ENCODE peak calls at places on chromosomes 4 and X, in eight cellular contexts. G is sigmoid colon, Y is suprapubic skin, S is ovary, L is stomach, D is transverse colon, J is A549, K is esophagus muscularis mucosa. T is an unnamed sample.

GRCh38 chr4:42159271-42160001 is 7.0 kb upstream of the BEND4 start:
- DNase-seq in G (no peak), Y (no peak), S (no peak), L (no peak), D (no peak), J (no peak), K (no peak), T (no peak)

GRCh38 chr4:12242354-12242753 is 813.7 kb upstream of the HS3ST1 start:
- DNase-seq in G (no peak), Y (no peak), S (no peak), L (no peak), D (no peak), J (no peak), K (no peak), T (no peak)

GRCh38 chr4:6460876-6461275 is 11.5 kb downstream of the PPP2R2C start:
- DNase-seq in G (peak; percentile 37), Y (peak; percentile 56), S (peak; percentile 0), L (peak; percentile 3), D (no peak), J (no peak), K (no peak), T (no peak)

GRCh38 chr4:162682651-162683050 is 484.0 kb downstream of the NAF1 start:
- DNase-seq in G (no peak), Y (no peak), S (no peak), L (no peak), D (no peak), J (no peak), K (no peak), T (no peak)

GRCh38 chrX:132909643-132910042 is 48.8 kb downstream of the HS6ST2 start:
- DNase-seq in G (no peak), Y (no peak), S (no peak), L (no peak), D (no peak), J (no peak), K (no peak), T (no peak)

GRCh38 chrX:131854586-131854985 is 168.5 kb upstream of the STK26 start:
- DNase-seq in G (no peak), Y (no peak), S (no peak), L (no peak), D (no peak), J (no peak), K (no peak), T (no peak)

GRCh38 chr4:152679414-152680281 is at the start of gene TMEM154:
- DNase-seq in G (peak; percentile 72), Y (peak; percentile 85), S (peak; percentile 20), L (peak; percentile 67), D (peak; percentile 74), J (no peak), K (no peak), T (peak; percentile 33)

GRCh38 chr4:41932988-41933387 is 2.2 kb upstream of the TMEM33 start:
- DNase-seq in G (no peak), Y (no peak), S (no peak), L (no peak), D (no peak), J (no peak), K (no peak), T (no peak)

GRCh38 chr4:17492058-17492741 is 19.7 kb downstream of the QDPR start:
- DNase-seq in G (no peak), Y (no peak), S (no peak), L (no peak), D (no peak), J (no peak), K (no peak), T (no peak)

GRCh38 chrX:39564751-39565150 is 533.0 kb downstream of the BCOR start:
- DNase-seq in G (no peak), Y (no peak), S (no peak), L (no peak), D (no peak), J (no peak), K (no peak), T (no peak)

GRCh38 chr4:150238591-150238990 is 160.3 kb downstream of the DCLK2 start:
- DNase-seq in G (no peak), Y (no peak), S (no peak), L (no peak), D (no peak), J (no peak), K (no peak), T (no peak)

GRCh38 chrX:10579018-10579752 is 41.2 kb downstream of the MID1 start:
- DNase-seq in G (no peak), Y (no peak), S (no peak), L (no peak), D (no peak), J (no peak), K (no peak), T (no peak)

GRCh38 chr4:82372502-82372873 is 1.3 kb downstream of the HNRNPD start:
- DNase-seq in G (peak; percentile 68), Y (no peak), S (peak; percentile 48), L (peak; percentile 43), D (peak; percentile 55), J (no peak), K (no peak), T (peak; percentile 47)

GRCh38 chr4:127781303-127782024 is 658 bp upstream of the HSPA4L start:
- DNase-seq in G (peak; percentile 77), Y (peak; percentile 88), S (peak; percentile 59), L (peak; percentile 50), D (peak; percentile 49), J (peak; percentile 15), K (no peak), T (peak; percentile 18)

GRCh38 chr4:146442801-146443200 is 78.9 kb downstream of the SLC10A7 start:
- DNase-seq in G (no peak), Y (no peak), S (no peak), L (no peak), D (no peak), J (no peak), K (no peak), T (no peak)

GRCh38 chr4:7384929-7385890 is 49.5 kb downstream of the PSAPL1 start:
- DNase-seq in G (peak; percentile 55), Y (peak; percentile 52), S (no peak), L (no peak), D (no peak), J (no peak), K (no peak), T (no peak)

GRCh38 chr4:144615182-144615581 is 30.8 kb upstream of the HHIP start:
- DNase-seq in G (no peak), Y (no peak), S (no peak), L (no peak), D (no peak), J (no peak), K (no peak), T (no peak)

GRCh38 chr4:93066746-93067145 is 761.8 kb upstream of the ATOH1 start:
- DNase-seq in G (no peak), Y (no peak), S (no peak), L (no peak), D (no peak), J (no peak), K (no peak), T (no peak)

GRCh38 chr4:189940178-189941004 is at the start of gene FRG1:
- DNase-seq in G (peak; percentile 97), Y (peak; percentile 96), S (peak; percentile 94), L (peak; percentile 96), D (peak; percentile 97), J (peak; percentile 38), K (peak; percentile 98), T (peak; percentile 91)

GRCh38 chrX:108199691-108200090 is 108.1 kb downstream of the ATG4A start:
- DNase-seq in G (no peak), Y (no peak), S (peak; percentile 30), L (no peak), D (no peak), J (peak; percentile 22), K (no peak), T (no peak)

GRCh38 chrX:104254442-104255115 is at the start of gene ESX1:
- DNase-seq in G (no peak), Y (no peak), S (no peak), L (no peak), D (no peak), J (no peak), K (no peak), T (no peak)

GRCh38 chr4:87108142-87108546 is 112.3 kb downstream of the KLHL8 start:
- DNase-seq in G (peak; percentile 71), Y (no peak), S (no peak), L (no peak), D (no peak), J (peak; percentile 18), K (no peak), T (peak; percentile 39)

GRCh38 chrX:109533005-109533404 is 3.6 kb upstream of the NXT2 start:
- DNase-seq in G (no peak), Y (no peak), S (no peak), L (no peak), D (no peak), J (no peak), K (no peak), T (no peak)
- TF ChIP-seq CTCF in G (no peak), Y (no peak), S (no peak), L (no peak), D (no peak), J (no peak), K (no peak), T (no peak)

DNA sequence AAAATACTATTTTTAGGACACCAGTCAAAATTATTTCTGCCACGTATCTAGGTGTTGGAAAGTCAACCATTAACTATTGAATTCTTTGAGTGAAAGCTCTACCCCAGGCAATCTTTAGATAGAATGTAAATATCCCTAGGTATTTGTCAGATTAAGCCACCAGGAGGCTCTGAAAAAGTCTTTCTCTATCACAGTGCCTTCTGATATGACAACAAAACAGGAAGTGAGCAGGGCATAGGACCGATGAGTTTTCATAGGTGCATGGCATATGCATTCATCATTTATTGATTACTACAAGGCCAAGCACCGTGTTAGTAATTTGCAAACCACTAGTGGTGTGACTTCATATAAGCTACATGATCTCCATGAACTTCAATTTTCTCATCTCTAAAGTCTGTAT is 333.6 kb upstream of the F9 start:
- DNase-seq in G (no peak), Y (no peak), S (no peak), L (no peak), D (no peak), J (no peak), K (no peak), T (no peak)
- TF ChIP-seq EP300 in G (no peak), Y (no peak), S (no peak), L (no peak), D (no peak), J (no peak), K (no peak), T (no peak)

GRCh38 chr4:115780268-115780667 is 666.8 kb upstream of the NDST4 start:
- DNase-seq in G (no peak), Y (no peak), S (no peak), L (no peak), D (no peak), J (no peak), K (no peak), T (no peak)
- TF ChIP-seq CTCF in G (no peak), Y (no peak), S (no peak), L (no peak), D (no peak), J (no peak), K (no peak), T (no peak)

GRCh38 chr4:118682928-118683327 is 2.3 kb upstream of the METTL14 start:
- DNase-seq in G (no peak), Y (no peak), S (no peak), L (no peak), D (no peak), J (peak; percentile 13), K (no peak), T (no peak)

GRCh38 chr4:118684873-118685811 is at the start of gene METTL14:
- DNase-seq in G (peak; percentile 97), Y (peak; percentile 94), S (peak; percentile 95), L (peak; percentile 95), D (peak; percentile 93), J (peak; percentile 60), K (peak; percentile 98), T (peak; percentile 86)

GRCh38 chr4:118680808-118681207 is 4.4 kb upstream of the METTL14 start:
- DNase-seq in G (no peak), Y (no peak), S (no peak), L (no peak), D (no peak), J (no peak), K (no peak), T (no peak)

GRCh38 chr4:118683513-118683912 is 1.7 kb upstream of the METTL14 start:
- DNase-seq in G (no peak), Y (no peak), S (no peak), L (no peak), D (no peak), J (no peak), K (no peak), T (no peak)
- TF ChIP-seq EP300 in G (no peak), Y (no peak), S (no peak), L (no peak), D (no peak), J (no peak), K (no peak), T (no peak)